ENCODE peak calls at places on chromosomes 16 and 17, in ten cellular contexts. I is aorta; M is body of pancreas; Z is A549; J is upper lobe of right lung; E is lower lobe of right lung; W is lung; K is naive thymus-derived CD4-positive, alpha-beta T cell; D is upper lobe of left lung; N is heart right ventricle. L is an unnamed sample.

GRCh38 chr16:84042879-84043485 is 387 bp upstream of the SLC38A8 start:
- ATAC-seq in I (no peak), M (no peak), Z (no peak), J (peak), E (peak), W (no peak), K (no peak), D (no peak), N (no peak), L (no peak)

GRCh38 chr17:3026856-3027751 is 36.3 kb downstream of the OR1D5 start:
- ATAC-seq in I (no peak), M (no peak), Z (peak), J (peak), E (no peak), W (no peak), K (no peak), D (no peak), N (no peak), L (no peak)

GRCh38 chr17:32801193-32801592 is 75.7 kb downstream of the MYO1D start:
- ATAC-seq in I (no peak), M (no peak), Z (no peak), J (no peak), E (no peak), W (no peak), K (no peak), D (no peak), N (no peak), L (no peak)

GRCh38 chr17:14744716-14745115 is 443.8 kb downstream of the HS3ST3B1 start:
- ATAC-seq in I (no peak), M (no peak), Z (no peak), J (no peak), E (no peak), W (no peak), K (no peak), D (no peak), N (no peak), L (no peak)

GRCh38 chr17:37019745-37020129 is 71.0 kb downstream of the AATF start:
- ATAC-seq in I (no peak), M (no peak), Z (no peak), J (no peak), E (no peak), W (no peak), K (no peak), D (no peak), N (no peak), L (no peak)

GRCh38 chr16:53827741-53828140 is 123.8 kb downstream of the FTO start:
- ATAC-seq in I (no peak), M (no peak), Z (no peak), J (no peak), E (no peak), W (no peak), K (no peak), D (no peak), N (no peak), L (no peak)

GRCh38 chr16:10776280-10776679 is 32.6 kb downstream of the NUBP1 start:
- ATAC-seq in I (no peak), M (no peak), Z (no peak), J (no peak), E (no peak), W (no peak), K (no peak), D (no peak), N (no peak), L (no peak)

GRCh38 chr16:31274831-31275816 is 15.3 kb downstream of the ITGAM start:
- ATAC-seq in I (no peak), M (no peak), Z (no peak), J (no peak), E (no peak), W (no peak), K (no peak), D (no peak), N (no peak), L (no peak)

GRCh38 chr17:59124665-59125064 is 18.0 kb upstream of the TRIM37 start:
- ATAC-seq in I (no peak), M (no peak), Z (no peak), J (no peak), E (no peak), W (no peak), K (no peak), D (no peak), N (no peak), L (no peak)

GRCh38 chr16:81520560-81521135 is 76.0 kb downstream of the CMIP start:
- ATAC-seq in I (no peak), M (no peak), Z (no peak), J (no peak), E (no peak), W (no peak), K (no peak), D (no peak), N (no peak), L (no peak)

GRCh38 chr16:68136515-68136914 is 51.3 kb downstream of the NFATC3 start:
- ATAC-seq in I (no peak), M (no peak), Z (no peak), J (no peak), E (no peak), W (no peak), K (no peak), D (no peak), N (no peak), L (no peak)

GRCh38 chr16:11024333-11025053 is 80.1 kb downstream of the CLEC16A start:
- ATAC-seq in I (no peak), M (no peak), Z (peak), J (no peak), E (no peak), W (no peak), K (no peak), D (no peak), N (no peak), L (no peak)

GRCh38 chr17:67151717-67152116 is 93.3 kb downstream of the HELZ start:
- ATAC-seq in I (no peak), M (no peak), Z (peak), J (no peak), E (no peak), W (no peak), K (no peak), D (no peak), N (no peak), L (no peak)

GRCh38 chr17:17213775-17214174 is 7.6 kb upstream of the PLD6 start:
- ATAC-seq in I (no peak), M (no peak), Z (no peak), J (no peak), E (no peak), W (no peak), K (no peak), D (no peak), N (peak), L (no peak)

GRCh38 chr16:27687605-27688004 is 137.7 kb downstream of the KATNIP start:
- ATAC-seq in I (no peak), M (no peak), Z (no peak), J (no peak), E (no peak), W (no peak), K (no peak), D (no peak), N (no peak), L (no peak)

GRCh38 chr16:31286421-31287032 is 26.8 kb downstream of the ITGAM start:
- ATAC-seq in I (no peak), M (no peak), Z (no peak), J (no peak), E (no peak), W (no peak), K (no peak), D (no peak), N (no peak), L (no peak)

GRCh38 chr17:82961366-82962162 is 117.8 kb upstream of the METRNL start:
- ATAC-seq in I (no peak), M (no peak), Z (no peak), J (no peak), E (no peak), W (no peak), K (no peak), D (no peak), N (no peak), L (no peak)

GRCh38 chr17:2867441-2868424 is 71.5 kb downstream of the RAP1GAP2 start:
- ATAC-seq in I (no peak), M (peak), Z (peak), J (no peak), E (no peak), W (no peak), K (no peak), D (peak), N (no peak), L (no peak)

GRCh38 chr17:45976391-45976754 is 22.7 kb upstream of the STH start:
- ATAC-seq in I (no peak), M (no peak), Z (no peak), J (no peak), E (no peak), W (no peak), K (no peak), D (no peak), N (no peak), L (no peak)

GRCh38 chr17:41452276-41452675 is 11.5 kb upstream of the KRT38 start:
- ATAC-seq in I (no peak), M (no peak), Z (no peak), J (no peak), E (no peak), W (no peak), K (peak), D (no peak), N (no peak), L (no peak)

GRCh38 chr16:24198807-24199533 is 57.2 kb upstream of the CACNG3 start:
- ATAC-seq in I (no peak), M (no peak), Z (no peak), J (peak), E (peak), W (peak), K (no peak), D (no peak), N (no peak), L (no peak)

GRCh38 chr16:55638256-55638655 is 17.5 kb upstream of the SLC6A2 start:
- ATAC-seq in I (no peak), M (no peak), Z (no peak), J (no peak), E (no peak), W (no peak), K (no peak), D (no peak), N (no peak), L (no peak)

GRCh38 chr16:51242281-51242994 is 91.4 kb upstream of the SALL1 start:
- ATAC-seq in I (no peak), M (no peak), Z (no peak), J (no peak), E (no peak), W (no peak), K (no peak), D (no peak), N (no peak), L (no peak)

GRCh38 chr16:12964466-12964865 is 63.1 kb downstream of the SHISA9 start:
- ATAC-seq in I (no peak), M (no peak), Z (no peak), J (no peak), E (no peak), W (no peak), K (no peak), D (no peak), N (no peak), L (no peak)

GRCh38 chr16:17171250-17172143 is 299.3 kb downstream of the XYLT1 start:
- ATAC-seq in I (no peak), M (no peak), Z (no peak), J (peak), E (peak), W (peak), K (peak), D (peak), N (peak), L (no peak)

DNA sequence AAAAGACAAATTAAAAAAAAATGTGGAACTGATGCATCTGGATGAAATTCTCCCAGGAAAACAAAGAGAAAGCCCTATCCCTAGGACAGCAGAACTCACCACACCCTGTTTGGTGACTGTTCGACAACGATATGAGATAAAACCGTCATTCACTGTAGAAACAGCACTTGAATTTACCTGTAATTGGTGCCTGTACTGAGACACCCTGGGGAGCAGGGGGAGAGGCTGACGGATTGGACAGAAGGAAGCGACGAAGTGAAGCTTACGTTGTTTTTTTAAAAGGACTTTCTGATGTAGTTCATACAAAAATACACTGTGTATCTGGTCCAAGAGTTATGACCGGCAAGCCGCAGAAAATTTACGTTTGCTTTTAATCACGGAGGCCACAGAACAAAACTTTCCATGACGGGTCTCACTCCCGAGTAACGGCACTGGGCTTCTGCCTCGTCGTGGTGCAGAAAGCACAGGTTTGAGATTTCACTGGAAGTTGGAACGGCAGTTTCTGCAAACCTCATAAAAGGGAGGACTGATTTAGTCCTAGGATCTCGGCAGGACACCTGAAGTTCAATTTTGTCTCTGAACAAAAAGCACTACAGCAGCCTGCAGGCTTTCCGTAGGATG is 9.7 kb downstream of the NXN start:
- ATAC-seq in I (peak), M (no peak), Z (no peak), J (peak), E (peak), W (no peak), K (no peak), D (no peak), N (no peak), L (peak)
- H3K4me3 ChIP-seq in I (no peak), M (no peak), Z (no peak), J (peak), E (no peak), W (no peak), K (no peak), D (peak), N (no peak), L (peak)

DNA sequence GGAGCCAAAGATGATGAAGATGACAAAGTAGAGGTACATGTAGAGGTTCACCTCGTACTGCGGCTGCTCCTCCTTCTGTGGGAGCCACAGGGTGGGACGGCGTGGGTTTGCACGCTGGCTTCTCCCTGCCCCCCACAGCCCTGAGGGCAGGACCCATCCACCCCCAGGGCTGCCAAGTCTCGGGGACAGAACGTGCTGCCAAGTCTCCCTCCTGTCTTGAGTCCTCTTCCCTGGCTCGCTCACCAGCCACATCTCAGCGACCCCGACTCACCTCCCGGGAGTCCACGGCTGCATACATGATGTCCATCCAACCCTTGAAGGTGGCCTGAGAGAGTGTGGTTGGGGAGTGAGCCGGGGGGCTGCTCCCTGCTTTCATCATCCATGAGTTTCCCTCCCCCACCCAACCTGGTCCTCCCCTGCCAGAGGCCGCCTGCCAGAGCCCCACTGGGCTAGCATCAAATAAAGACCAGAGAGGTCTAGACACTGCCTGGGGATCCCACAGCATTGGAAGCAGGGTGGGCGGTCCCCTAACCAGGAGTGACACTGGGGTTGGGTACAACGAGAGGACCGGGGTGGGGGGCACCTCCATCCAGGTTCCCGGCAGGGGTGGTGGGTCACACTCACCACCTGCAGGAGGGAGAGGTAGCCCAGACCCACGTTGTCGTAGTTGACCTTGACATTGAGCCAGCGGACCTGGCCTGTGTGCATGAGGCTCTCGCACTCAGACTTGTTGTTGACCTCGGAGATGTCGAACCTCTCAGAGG is 12.8 kb upstream of the CD79B start:
- ATAC-seq in I (no peak), M (no peak), Z (no peak), J (no peak), E (no peak), W (no peak), K (no peak), D (no peak), N (no peak), L (no peak)
- H3K4me3 ChIP-seq in I (no peak), M (no peak), Z (no peak), J (no peak), E (no peak), W (no peak), K (no peak), D (no peak), N (no peak), L (no peak)

GRCh38 chr17:78486228-78486802 is 90.9 kb downstream of the DNAH17 start:
- ATAC-seq in I (no peak), M (no peak), Z (no peak), J (no peak), E (no peak), W (no peak), K (no peak), D (no peak), N (no peak), L (no peak)
- H3K4me3 ChIP-seq in I (no peak), M (no peak), Z (no peak), J (no peak), E (no peak), W (no peak), K (no peak), D (no peak), N (no peak), L (no peak)

GRCh38 chr17:49991409-49991808 is 3.6 kb downstream of the DLX3 start:
- ATAC-seq in I (no peak), M (no peak), Z (no peak), J (no peak), E (no peak), W (no peak), K (no peak), D (no peak), N (no peak), L (no peak)
- H3K4me3 ChIP-seq in I (no peak), M (no peak), Z (no peak), J (no peak), E (no peak), W (no peak), K (no peak), D (no peak), N (no peak), L (no peak)

DNA sequence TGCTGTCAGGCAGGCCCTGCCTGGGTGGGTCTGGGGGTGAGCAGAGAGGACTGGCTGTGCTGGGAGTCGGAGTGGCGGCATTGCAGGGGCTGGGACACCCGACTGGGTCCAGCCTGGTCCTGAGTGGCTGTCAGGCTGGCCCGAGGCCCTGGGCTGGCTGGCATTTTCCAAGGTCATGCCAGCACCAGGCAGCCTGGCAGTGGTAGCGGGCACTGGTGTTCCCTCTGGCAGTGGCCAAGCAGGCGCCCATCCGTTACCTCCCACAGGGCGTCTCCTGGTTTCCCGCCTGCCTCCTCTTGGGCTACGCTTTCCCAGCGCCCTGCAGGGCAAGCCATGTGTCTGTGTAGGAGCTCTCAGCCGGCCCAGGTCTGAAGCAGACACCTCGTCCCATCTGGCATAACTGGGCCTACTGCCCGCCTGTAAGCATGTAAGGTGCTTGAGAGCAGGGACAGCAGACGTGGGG is 5.7 kb upstream of the PKMYT1 start:
- ATAC-seq in I (no peak), M (peak), Z (no peak), J (no peak), E (no peak), W (no peak), K (no peak), D (no peak), N (peak), L (no peak)
- H3K4me3 ChIP-seq in I (no peak), M (no peak), Z (no peak), J (no peak), E (no peak), W (no peak), K (no peak), D (no peak), N (no peak), L (no peak)

GRCh38 chr17:62763891-62764600 is 44.1 kb downstream of the MARCHF10 start:
- ATAC-seq in I (no peak), M (no peak), Z (peak), J (no peak), E (no peak), W (no peak), K (no peak), D (no peak), N (no peak), L (no peak)

GRCh38 chr17:62757518-62757951 is 50.6 kb downstream of the MARCHF10 start:
- ATAC-seq in I (no peak), M (no peak), Z (no peak), J (no peak), E (no peak), W (no peak), K (no peak), D (peak), N (no peak), L (no peak)

GRCh38 chr17:62761884-62762283 is 46.2 kb downstream of the MARCHF10 start:
- ATAC-seq in I (no peak), M (no peak), Z (no peak), J (no peak), E (no peak), W (no peak), K (no peak), D (no peak), N (no peak), L (no peak)

GRCh38 chr17:62760059-62760887 is 47.8 kb downstream of the MARCHF10 start:
- ATAC-seq in I (no peak), M (no peak), Z (no peak), J (peak), E (peak), W (peak), K (no peak), D (peak), N (no peak), L (peak)

DNA sequence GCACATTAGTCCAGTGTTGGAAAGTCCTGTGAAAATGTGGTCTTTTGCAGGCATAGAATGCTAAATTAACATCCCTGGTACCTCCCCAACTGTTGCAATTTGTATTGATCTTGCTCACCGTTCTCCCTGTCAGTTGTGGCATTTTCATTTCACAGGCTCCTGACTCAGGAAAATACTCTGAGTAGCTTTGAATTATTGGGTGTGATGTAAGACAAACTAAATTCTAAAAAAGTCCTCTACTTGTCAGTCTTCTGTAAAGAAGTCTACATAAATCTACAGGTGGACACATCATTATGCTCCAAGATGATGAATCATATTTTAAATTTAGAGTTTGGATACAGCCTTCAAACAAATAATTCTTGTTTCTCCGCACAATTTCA is 47.2 kb downstream of the MARCHF10 start:
- ATAC-seq in I (no peak), M (no peak), Z (no peak), J (no peak), E (no peak), W (no peak), K (no peak), D (no peak), N (no peak), L (no peak)
- H3K4me3 ChIP-seq in I (no peak), M (no peak), Z (no peak), J (no peak), E (no peak), W (no peak), K (no peak), D (no peak), N (no peak), L (no peak)

GRCh38 chr17:31509805-31510177 is 118.3 kb downstream of the RAB11FIP4 start:
- ATAC-seq in I (no peak), M (no peak), Z (no peak), J (no peak), E (no peak), W (no peak), K (no peak), D (no peak), N (peak), L (no peak)

GRCh38 chr17:31508310-31509094 is 117.0 kb downstream of the RAB11FIP4 start:
- ATAC-seq in I (no peak), M (no peak), Z (peak), J (peak), E (peak), W (peak), K (peak), D (peak), N (peak), L (no peak)

GRCh38 chr17:31511176-31511540 is 119.7 kb downstream of the RAB11FIP4 start:
- ATAC-seq in I (no peak), M (peak), Z (no peak), J (no peak), E (no peak), W (no peak), K (no peak), D (no peak), N (no peak), L (no peak)

GRCh38 chr17:31510273-31511175 is 119.0 kb downstream of the RAB11FIP4 start:
- ATAC-seq in I (peak), M (peak), Z (no peak), J (no peak), E (no peak), W (no peak), K (no peak), D (no peak), N (peak), L (no peak)

GRCh38 chr17:31509095-31509804 is 117.8 kb downstream of the RAB11FIP4 start:
- ATAC-seq in I (no peak), M (no peak), Z (no peak), J (no peak), E (no peak), W (no peak), K (no peak), D (no peak), N (no peak), L (no peak)
- H3K4me3 ChIP-seq in I (no peak), M (no peak), Z (no peak), J (peak), E (peak), W (no peak), K (peak), D (peak), N (no peak), L (no peak)

L was measured in gastroesophageal sphincter.